ENCODE peak calls at places on chromosomes 3 and 15, in five cellular contexts. C, M, D, Q and E are unnamed samples.

GRCh38 chr15:34701536-34701935 is 53.3 kb downstream of the GJD2 start:
- DNase-seq in Q (no peak), D (no peak), M (no peak), C (peak), E (no peak)

GRCh38 chr15:89556413-89557262 is 18.6 kb upstream of the TICRR start:
- DNase-seq in D (peak), C (peak), Q (no peak), M (peak), E (peak)

GRCh38 chr15:78340243-78341056 is at the start of gene CRABP1:
- DNase-seq in D (no peak), C (peak), Q (no peak), M (no peak), E (no peak)

GRCh38 chr15:70023769-70024491 is 73.8 kb downstream of the TLE3 start:
- DNase-seq in D (peak), M (peak), C (no peak), Q (no peak), E (peak)

GRCh38 chr3:37920156-37920686 is 58.5 kb downstream of the CTDSPL start:
- DNase-seq in Q (no peak), M (no peak), D (no peak), C (no peak), E (no peak)

GRCh38 chr3:12014613-12015012 is 10.4 kb downstream of the SYN2 start:
- DNase-seq in D (no peak), C (no peak), M (no peak), Q (no peak), E (no peak)

GRCh38 chr3:32371466-32372212 is 20.0 kb upstream of the CMTM7 start:
- DNase-seq in D (no peak), C (no peak), M (no peak), Q (no peak), E (no peak)

GRCh38 chr3:10703875-10704274 is 112.2 kb upstream of the SLC6A11 start:
- DNase-seq in C (peak), M (no peak), D (no peak), Q (no peak), E (no peak)

GRCh38 chr3:129087138-129087702 is 26.6 kb downstream of the GP9 start:
- DNase-seq in D (peak), M (no peak), Q (no peak), C (no peak), E (no peak)

GRCh38 chr3:52534281-52535183 is 875 bp upstream of the NT5DC2 start:
- DNase-seq in M (no peak), Q (no peak), C (peak), D (peak), E (peak)

GRCh38 chr3:69058947-69059224 is 6.8 kb upstream of the TMF1 start:
- DNase-seq in C (no peak), M (no peak), Q (no peak), D (no peak), E (no peak)

GRCh38 chr15:72770673-72771328 is 12.8 kb downstream of the ADPGK start:
- DNase-seq in D (no peak), C (no peak), Q (no peak), M (no peak), E (no peak)

GRCh38 chr15:64921711-64922110 is 10.0 kb downstream of the ANKDD1A start:
- DNase-seq in Q (no peak), M (no peak), D (no peak), C (no peak), E (no peak)

GRCh38 chr15:73900129-73900712 is 26.0 kb upstream of the LOXL1 start:
- DNase-seq in M (no peak), C (no peak), D (no peak), Q (no peak), E (no peak)

GRCh38 chr3:149080011-149080698 is 6.2 kb downstream of the HLTF start:
- DNase-seq in C (no peak), D (no peak), M (no peak), Q (no peak), E (no peak)

GRCh38 chr3:63990733-63991132 is 32.6 kb downstream of the PSMD6 start:
- DNase-seq in Q (no peak), C (no peak), M (no peak), D (no peak), E (no peak)

GRCh38 chr3:14329116-14329830 is 73.1 kb upstream of the SLC6A6 start:
- DNase-seq in C (peak), D (no peak), M (no peak), Q (no peak), E (no peak)

GRCh38 chr15:25947336-25948080 is 84.4 kb upstream of the ATP10A start:
- DNase-seq in Q (no peak), D (no peak), C (peak), M (no peak), E (no peak)

GRCh38 chr3:127275287-127275781 is 12.5 kb downstream of the PRR20G start:
- DNase-seq in D (no peak), M (no peak), Q (no peak), C (no peak), E (no peak)

GRCh38 chr3:127217594-127218456 is 24.9 kb downstream of the PRR23E start:
- DNase-seq in Q (no peak), M (no peak), D (no peak), C (no peak), E (no peak)

GRCh38 chr3:188931531-188931930 is 240.2 kb upstream of the TPRG1 start:
- DNase-seq in M (no peak), C (no peak), Q (no peak), D (no peak), E (no peak)

GRCh38 chr3:100216713-100217112 is 44.1 kb upstream of the TBC1D23 start:
- DNase-seq in C (no peak), Q (no peak), D (no peak), M (no peak), E (no peak)